ENCODE peak calls at places on chromosomes 7 and 10, in seven cellular contexts. One of them, this sample, is unnamed.
A peak's percentile ranks its signal among the peaks of the same experiment; 100 is the strongest.

GRCh38 chr10:91349381-91349780 is 60.8 kb upstream of the HECTD2 start:
- DNase-seq in activated CD4-positive, CD25-positive, alpha-beta regulatory T cell: no peak
- DNase-seq in EH: peak; percentile 96
- DNase-seq in CD4-positive, alpha-beta T cell: no peak
- DNase-seq in sciatic nerve: no peak
- DNase-seq in AG09309: peak; percentile 80
- DNase-seq in NAMALWA: no peak
- DNase-seq in this sample: no peak

GRCh38 chr10:132670546-132670945 is 115.4 kb downstream of the NKX6-2 start:
- DNase-seq in activated CD4-positive, CD25-positive, alpha-beta regulatory T cell: no peak
- DNase-seq in EH: peak; percentile 14
- DNase-seq in CD4-positive, alpha-beta T cell: no peak
- DNase-seq in sciatic nerve: peak; percentile 45
- DNase-seq in AG09309: no peak
- DNase-seq in NAMALWA: no peak
- DNase-seq in this sample: no peak

GRCh38 chr10:32054087-32054486 is 2.1 kb downstream of the KIF5B start:
- DNase-seq in activated CD4-positive, CD25-positive, alpha-beta regulatory T cell: no peak
- DNase-seq in EH: peak; percentile 66
- DNase-seq in CD4-positive, alpha-beta T cell: no peak
- DNase-seq in sciatic nerve: no peak
- DNase-seq in AG09309: peak; percentile 43
- DNase-seq in NAMALWA: peak; percentile 16
- DNase-seq in this sample: no peak

GRCh38 chr10:5165738-5166137 is 19.2 kb downstream of the AKR1C8 start:
- DNase-seq in activated CD4-positive, CD25-positive, alpha-beta regulatory T cell: no peak
- DNase-seq in EH: no peak
- DNase-seq in CD4-positive, alpha-beta T cell: no peak
- DNase-seq in sciatic nerve: no peak
- DNase-seq in AG09309: no peak
- DNase-seq in NAMALWA: no peak
- DNase-seq in this sample: no peak

GRCh38 chr10:33473688-33474087 is 139.2 kb upstream of the NRP1 start:
- DNase-seq in activated CD4-positive, CD25-positive, alpha-beta regulatory T cell: no peak
- DNase-seq in EH: no peak
- DNase-seq in CD4-positive, alpha-beta T cell: no peak
- DNase-seq in sciatic nerve: no peak
- DNase-seq in AG09309: no peak
- DNase-seq in NAMALWA: no peak
- DNase-seq in this sample: no peak

GRCh38 chr7:50332241-50333176 is 28.0 kb downstream of the IKZF1 start:
- DNase-seq in activated CD4-positive, CD25-positive, alpha-beta regulatory T cell: no peak
- DNase-seq in EH: no peak
- DNase-seq in CD4-positive, alpha-beta T cell: no peak
- DNase-seq in sciatic nerve: no peak
- DNase-seq in AG09309: no peak
- DNase-seq in NAMALWA: peak; percentile 48
- DNase-seq in this sample: no peak

GRCh38 chr7:18356195-18356645 is 139.3 kb upstream of the HDAC9 start:
- DNase-seq in activated CD4-positive, CD25-positive, alpha-beta regulatory T cell: no peak
- DNase-seq in EH: peak; percentile 60
- DNase-seq in CD4-positive, alpha-beta T cell: no peak
- DNase-seq in sciatic nerve: no peak
- DNase-seq in AG09309: peak; percentile 16
- DNase-seq in NAMALWA: peak; percentile 75
- DNase-seq in this sample: no peak

GRCh38 chr7:27167170-27167505 is 1.8 kb upstream of the HOXA9 start:
- DNase-seq in activated CD4-positive, CD25-positive, alpha-beta regulatory T cell: no peak
- DNase-seq in EH: peak; percentile 93
- DNase-seq in CD4-positive, alpha-beta T cell: no peak
- DNase-seq in sciatic nerve: peak; percentile 61
- DNase-seq in AG09309: no peak
- DNase-seq in NAMALWA: no peak
- DNase-seq in this sample: no peak

GRCh38 chr7:136114966-136115762 is 138.0 kb upstream of the MTPN start:
- DNase-seq in activated CD4-positive, CD25-positive, alpha-beta regulatory T cell: no peak
- DNase-seq in EH: peak; percentile 55
- DNase-seq in CD4-positive, alpha-beta T cell: peak; percentile 11
- DNase-seq in sciatic nerve: no peak
- DNase-seq in AG09309: peak; percentile 11
- DNase-seq in NAMALWA: peak; percentile 73
- DNase-seq in this sample: peak; percentile 28

GRCh38 chr10:120485946-120486345 is 28.9 kb downstream of the PLPP4 start:
- DNase-seq in activated CD4-positive, CD25-positive, alpha-beta regulatory T cell: no peak
- DNase-seq in EH: no peak
- DNase-seq in CD4-positive, alpha-beta T cell: no peak
- DNase-seq in sciatic nerve: no peak
- DNase-seq in AG09309: no peak
- DNase-seq in NAMALWA: no peak
- DNase-seq in this sample: no peak

GRCh38 chr7:118111347-118111746 is 72.6 kb upstream of the LSM8 start:
- DNase-seq in activated CD4-positive, CD25-positive, alpha-beta regulatory T cell: no peak
- DNase-seq in EH: no peak
- DNase-seq in CD4-positive, alpha-beta T cell: no peak
- DNase-seq in sciatic nerve: no peak
- DNase-seq in AG09309: no peak
- DNase-seq in NAMALWA: no peak
- DNase-seq in this sample: no peak

GRCh38 chr7:143216151-143216550 is 5.7 kb upstream of the TAS2R40 start:
- DNase-seq in activated CD4-positive, CD25-positive, alpha-beta regulatory T cell: no peak
- DNase-seq in EH: peak; percentile 52
- DNase-seq in CD4-positive, alpha-beta T cell: no peak
- DNase-seq in sciatic nerve: no peak
- DNase-seq in AG09309: peak; percentile 5
- DNase-seq in NAMALWA: no peak
- DNase-seq in this sample: no peak

GRCh38 chr7:141354251-141354650 is 197.0 kb upstream of the AGK start:
- DNase-seq in activated CD4-positive, CD25-positive, alpha-beta regulatory T cell: no peak
- DNase-seq in EH: peak; percentile 56
- DNase-seq in CD4-positive, alpha-beta T cell: no peak
- DNase-seq in sciatic nerve: no peak
- DNase-seq in AG09309: no peak
- DNase-seq in NAMALWA: no peak
- DNase-seq in this sample: no peak

GRCh38 chr10:90925078-90926029 is 4.5 kb upstream of the ANKRD1 start:
- DNase-seq in activated CD4-positive, CD25-positive, alpha-beta regulatory T cell: no peak
- DNase-seq in EH: no peak
- DNase-seq in CD4-positive, alpha-beta T cell: no peak
- DNase-seq in sciatic nerve: no peak
- DNase-seq in AG09309: no peak
- DNase-seq in NAMALWA: no peak
- DNase-seq in this sample: no peak

GRCh38 chr10:124318811-124319210 is 99.9 kb downstream of the OAT start:
- DNase-seq in activated CD4-positive, CD25-positive, alpha-beta regulatory T cell: no peak
- DNase-seq in EH: no peak
- DNase-seq in CD4-positive, alpha-beta T cell: no peak
- DNase-seq in sciatic nerve: no peak
- DNase-seq in AG09309: no peak
- DNase-seq in NAMALWA: no peak
- DNase-seq in this sample: no peak

GRCh38 chr7:12222889-12223579 is 11.9 kb downstream of the TMEM106B start:
- DNase-seq in activated CD4-positive, CD25-positive, alpha-beta regulatory T cell: no peak
- DNase-seq in EH: no peak
- DNase-seq in CD4-positive, alpha-beta T cell: no peak
- DNase-seq in sciatic nerve: no peak
- DNase-seq in AG09309: no peak
- DNase-seq in NAMALWA: peak; percentile 46
- DNase-seq in this sample: no peak

GRCh38 chr10:7119325-7120015 is 291.4 kb downstream of the SFMBT2 start:
- DNase-seq in activated CD4-positive, CD25-positive, alpha-beta regulatory T cell: no peak
- DNase-seq in EH: no peak
- DNase-seq in CD4-positive, alpha-beta T cell: no peak
- DNase-seq in sciatic nerve: no peak
- DNase-seq in AG09309: no peak
- DNase-seq in NAMALWA: no peak
- DNase-seq in this sample: no peak

GRCh38 chr10:121865554-121865953 is 62.3 kb downstream of the ATE1 start:
- DNase-seq in activated CD4-positive, CD25-positive, alpha-beta regulatory T cell: no peak
- DNase-seq in EH: peak; percentile 2
- DNase-seq in CD4-positive, alpha-beta T cell: no peak
- DNase-seq in sciatic nerve: no peak
- DNase-seq in AG09309: no peak
- DNase-seq in NAMALWA: no peak
- DNase-seq in this sample: no peak

GRCh38 chr7:159086301-159086925 is 58.3 kb downstream of the VIPR2 start:
- DNase-seq in activated CD4-positive, CD25-positive, alpha-beta regulatory T cell: no peak
- DNase-seq in EH: no peak
- DNase-seq in CD4-positive, alpha-beta T cell: no peak
- DNase-seq in sciatic nerve: no peak
- DNase-seq in AG09309: no peak
- DNase-seq in NAMALWA: no peak
- DNase-seq in this sample: no peak

GRCh38 chr10:24435374-24435773 is 226.4 kb downstream of the KIAA1217 start:
- DNase-seq in activated CD4-positive, CD25-positive, alpha-beta regulatory T cell: no peak
- DNase-seq in EH: peak; percentile 92
- DNase-seq in CD4-positive, alpha-beta T cell: no peak
- DNase-seq in sciatic nerve: no peak
- DNase-seq in AG09309: peak; percentile 71
- DNase-seq in NAMALWA: no peak
- DNase-seq in this sample: no peak

GRCh38 chr7:28230273-28230672 is 49.7 kb upstream of the JAZF1 start:
- DNase-seq in activated CD4-positive, CD25-positive, alpha-beta regulatory T cell: no peak
- DNase-seq in EH: no peak
- DNase-seq in CD4-positive, alpha-beta T cell: no peak
- DNase-seq in sciatic nerve: no peak
- DNase-seq in AG09309: no peak
- DNase-seq in NAMALWA: no peak
- DNase-seq in this sample: peak; percentile 19

GRCh38 chr7:80629023-80629422 is 9.4 kb upstream of the CD36 start:
- DNase-seq in activated CD4-positive, CD25-positive, alpha-beta regulatory T cell: no peak
- DNase-seq in EH: no peak
- DNase-seq in CD4-positive, alpha-beta T cell: no peak
- DNase-seq in sciatic nerve: no peak
- DNase-seq in AG09309: no peak
- DNase-seq in NAMALWA: no peak
- DNase-seq in this sample: no peak

GRCh38 chr7:12470930-12471329 is 67.3 kb upstream of the VWDE start:
- DNase-seq in activated CD4-positive, CD25-positive, alpha-beta regulatory T cell: no peak
- DNase-seq in EH: no peak
- DNase-seq in CD4-positive, alpha-beta T cell: no peak
- DNase-seq in sciatic nerve: no peak
- DNase-seq in AG09309: no peak
- DNase-seq in NAMALWA: no peak
- DNase-seq in this sample: no peak

GRCh38 chr7:75694636-75695035 is 44.1 kb downstream of the HIP1 start:
- DNase-seq in activated CD4-positive, CD25-positive, alpha-beta regulatory T cell: no peak
- DNase-seq in EH: no peak
- DNase-seq in CD4-positive, alpha-beta T cell: no peak
- DNase-seq in sciatic nerve: no peak
- DNase-seq in AG09309: no peak
- DNase-seq in NAMALWA: no peak
- DNase-seq in this sample: no peak

GRCh38 chr10:31262672-31263071 is 56.3 kb upstream of the ZEB1 start:
- DNase-seq in activated CD4-positive, CD25-positive, alpha-beta regulatory T cell: no peak
- DNase-seq in EH: peak; percentile 84
- DNase-seq in CD4-positive, alpha-beta T cell: no peak
- DNase-seq in sciatic nerve: no peak
- DNase-seq in AG09309: peak; percentile 55
- DNase-seq in NAMALWA: no peak
- DNase-seq in this sample: no peak

GRCh38 chr7:74449809-74450397 is 3.8 kb upstream of the GTF2IRD1 start:
- DNase-seq in activated CD4-positive, CD25-positive, alpha-beta regulatory T cell: peak; percentile 27
- DNase-seq in EH: peak; percentile 63
- DNase-seq in CD4-positive, alpha-beta T cell: peak; percentile 65
- DNase-seq in sciatic nerve: peak; percentile 68
- DNase-seq in AG09309: no peak
- DNase-seq in NAMALWA: peak; percentile 88
- DNase-seq in this sample: peak; percentile 78

GRCh38 chr10:96576277-96576980 is 10.4 kb downstream of the TM9SF3 start:
- DNase-seq in activated CD4-positive, CD25-positive, alpha-beta regulatory T cell: no peak
- DNase-seq in EH: no peak
- DNase-seq in CD4-positive, alpha-beta T cell: no peak
- DNase-seq in sciatic nerve: no peak
- DNase-seq in AG09309: no peak
- DNase-seq in NAMALWA: no peak
- DNase-seq in this sample: no peak

GRCh38 chr7:49926720-49927119 is 153.3 kb downstream of the VWC2 start:
- DNase-seq in activated CD4-positive, CD25-positive, alpha-beta regulatory T cell: no peak
- DNase-seq in EH: no peak
- DNase-seq in CD4-positive, alpha-beta T cell: no peak
- DNase-seq in sciatic nerve: no peak
- DNase-seq in AG09309: no peak
- DNase-seq in NAMALWA: no peak
- DNase-seq in this sample: no peak

This sample was measured in HuH-7.5.